ENCODE peak calls at places on chromosomes 7 and 10, in seven cellular contexts. E is AG10803, J is suprapubic skin, H is fibroblast of mammary gland, V is psoas muscle, Y is heart right ventricle, W is H1. D is an unnamed sample.

GRCh38 chr10:49600781-49601400 is 9.2 kb upstream of the SLC18A3 start:
- DNase-seq in E (peak), J (no peak), H (no peak), V (no peak), Y (no peak), W (no peak), D (no peak)

GRCh38 chr7:1813394-1814088 is 143.5 kb downstream of the ELFN1 start:
- DNase-seq in E (no peak), J (no peak), H (no peak), V (no peak), Y (no peak), W (no peak), D (no peak)

GRCh38 chr7:28879105-28879504 is 79.0 kb downstream of the TRIL start:
- DNase-seq in E (no peak), J (no peak), H (no peak), V (no peak), Y (no peak), W (no peak), D (no peak)

GRCh38 chr10:110641256-110641655 is 2.9 kb upstream of the RBM20 start:
- DNase-seq in E (no peak), J (no peak), H (peak), V (peak), Y (peak), W (no peak), D (no peak)

GRCh38 chr7:78073470-78074382 is 275.2 kb downstream of the PHTF2 start:
- DNase-seq in E (no peak), J (no peak), H (no peak), V (no peak), Y (no peak), W (no peak), D (no peak)

GRCh38 chr7:38105874-38106483 is 72.1 kb upstream of the STARD3NL start:
- DNase-seq in E (peak), J (no peak), H (peak), V (no peak), Y (no peak), W (no peak), D (peak)

GRCh38 chr7:50341709-50342108 is 37.2 kb downstream of the IKZF1 start:
- DNase-seq in E (no peak), J (no peak), H (no peak), V (no peak), Y (no peak), W (no peak), D (no peak)

GRCh38 chr7:95476072-95476845 is 9.5 kb upstream of the ASB4 start:
- DNase-seq in E (no peak), J (no peak), H (no peak), V (no peak), Y (no peak), W (no peak), D (no peak)

GRCh38 chr7:99219185-99219767 is 11.4 kb upstream of the KPNA7 start:
- DNase-seq in E (no peak), J (no peak), H (no peak), V (no peak), Y (no peak), W (no peak), D (no peak)

GRCh38 chr7:128037880-128038619 is 6.8 kb upstream of the LRRC4 start:
- DNase-seq in E (no peak), J (no peak), H (no peak), V (no peak), Y (no peak), W (no peak), D (no peak)

GRCh38 chr7:116988363-116988989 is 35.2 kb downstream of the ST7 start:
- DNase-seq in E (no peak), J (no peak), H (peak), V (no peak), Y (no peak), W (no peak), D (peak)

GRCh38 chr7:69419928-69420327 is 178.3 kb upstream of the AUTS2 start:
- DNase-seq in E (peak), J (no peak), H (peak), V (no peak), Y (no peak), W (no peak), D (no peak)

GRCh38 chr10:96118604-96119450 is 11.3 kb upstream of the ZNF518A start:
- DNase-seq in E (no peak), J (peak), H (no peak), V (no peak), Y (no peak), W (no peak), D (peak)

GRCh38 chr10:114623661-114624294 is 34.3 kb downstream of the ABLIM1 start:
- DNase-seq in E (peak), J (no peak), H (peak), V (no peak), Y (no peak), W (no peak), D (peak)

GRCh38 chr7:142451817-142452216 is 194.0 kb upstream of the PRSS58 start:
- DNase-seq in E (no peak), J (no peak), H (no peak), V (no peak), Y (no peak), W (no peak), D (no peak)

GRCh38 chr7:112938895-112939588 is 147.6 kb downstream of the GPR85 start:
- DNase-seq in E (peak), J (no peak), H (peak), V (peak), Y (no peak), W (peak), D (peak)

GRCh38 chr10:110498087-110498981 is 627 bp downstream of the DUSP5 start:
- DNase-seq in E (peak), J (peak), H (peak), V (peak), Y (peak), W (peak), D (peak)

GRCh38 chr10:8498881-8499280 is 444.4 kb downstream of the GATA3 start:
- DNase-seq in E (no peak), J (no peak), H (no peak), V (no peak), Y (no peak), W (no peak), D (no peak)

GRCh38 chr7:130294314-130294713 is 1.4 kb downstream of the CPA4 start:
- DNase-seq in E (peak), J (no peak), H (peak), V (no peak), Y (no peak), W (no peak), D (peak)

GRCh38 chr10:100568937-100569336 is 33.2 kb downstream of the HIF1AN start:
- DNase-seq in E (no peak), J (no peak), H (no peak), V (no peak), Y (no peak), W (no peak), D (no peak)

GRCh38 chr10:69496352-69497234 is 45.3 kb downstream of the TSPAN15 start:
- DNase-seq in E (no peak), J (peak), H (no peak), V (peak), Y (no peak), W (no peak), D (no peak)

GRCh38 chr7:47231627-47232026 is 350.3 kb downstream of the TNS3 start:
- DNase-seq in E (no peak), J (no peak), H (no peak), V (no peak), Y (no peak), W (no peak), D (no peak)

GRCh38 chr10:133095586-133095985 is 7.9 kb downstream of the ADGRA1 start:
- DNase-seq in E (no peak), J (no peak), H (no peak), V (no peak), Y (no peak), W (no peak), D (no peak)

GRCh38 chr10:44862006-44862751 is 49.0 kb upstream of the TMEM72 start:
- DNase-seq in E (no peak), J (no peak), H (no peak), V (no peak), Y (no peak), W (peak), D (no peak)

GRCh38 chr10:128187788-128188185 is 61.6 kb upstream of the MKI67 start:
- DNase-seq in E (no peak), J (no peak), H (no peak), V (no peak), Y (no peak), W (no peak), D (peak)

GRCh38 chr7:151671514-151671913 is 151.8 kb upstream of the RHEB start:
- DNase-seq in E (no peak), J (no peak), H (no peak), V (no peak), Y (no peak), W (no peak), D (no peak)

GRCh38 chr10:60384708-60385398 is 4.8 kb downstream of the ANK3 start:
- DNase-seq in E (peak), J (no peak), H (peak), V (no peak), Y (no peak), W (no peak), D (peak)

GRCh38 chr10:68348265-68348741 is 15.6 kb upstream of the PBLD start:
- DNase-seq in E (peak), J (no peak), H (peak), V (no peak), Y (no peak), W (no peak), D (peak)

GRCh38 chr7:31814187-31814586 is 127.2 kb downstream of the PPP1R17 start:
- DNase-seq in E (no peak), J (no peak), H (peak), V (no peak), Y (no peak), W (no peak), D (no peak)

GRCh38 chr7:156019776-156020565 is 207.7 kb upstream of the SHH start:
- DNase-seq in E (no peak), J (no peak), H (no peak), V (no peak), Y (no peak), W (peak), D (no peak)

GRCh38 chr7:30594540-30595460 is at the start of gene GARS1:
- DNase-seq in E (peak), J (peak), H (peak), V (peak), Y (peak), W (peak), D (peak)

GRCh38 chr7:18889436-18889835 is 228.0 kb downstream of the TWIST1 start:
- DNase-seq in E (no peak), J (no peak), H (no peak), V (no peak), Y (no peak), W (no peak), D (no peak)

GRCh38 chr10:86111902-86112301 is 254.7 kb downstream of the GRID1 start:
- DNase-seq in E (no peak), J (peak), H (no peak), V (no peak), Y (no peak), W (no peak), D (no peak)

GRCh38 chr10:79196470-79197461 is 128.0 kb downstream of the ZMIZ1 start:
- DNase-seq in E (no peak), J (peak), H (peak), V (peak), Y (peak), W (peak), D (peak)

GRCh38 chr10:99913831-99914235 is 95.9 kb downstream of the DNMBP start:
- DNase-seq in E (no peak), J (no peak), H (no peak), V (no peak), Y (no peak), W (peak), D (no peak)

GRCh38 chr7:122064971-122065370 is 79.1 kb downstream of the AASS start:
- DNase-seq in E (no peak), J (no peak), H (no peak), V (no peak), Y (no peak), W (no peak), D (no peak)

GRCh38 chr7:96901822-96902412 is 103.4 kb upstream of the DLX6 start:
- DNase-seq in E (no peak), J (no peak), H (no peak), V (no peak), Y (no peak), W (no peak), D (no peak)

GRCh38 chr7:50953820-50954219 is 171.1 kb upstream of the GRB10 start:
- DNase-seq in E (no peak), J (no peak), H (peak), V (no peak), Y (no peak), W (no peak), D (peak)

GRCh38 chr10:11639861-11640764 is 28.7 kb upstream of the USP6NL start:
- DNase-seq in E (no peak), J (no peak), H (no peak), V (no peak), Y (no peak), W (no peak), D (peak)

GRCh38 chr10:118218562-118218961 is 123.6 kb downstream of the FAM204A start:
- DNase-seq in E (peak), J (no peak), H (no peak), V (no peak), Y (no peak), W (no peak), D (no peak)
- H3K4me3 ChIP-seq in E (no peak), J (no peak), H (no peak), V (no peak), Y (no peak), W (no peak), D (no peak)

GRCh38 chr7:132935608-132936007 is 146.3 kb downstream of the CHCHD3 start:
- DNase-seq in E (no peak), J (no peak), H (no peak), V (no peak), Y (no peak), W (no peak), D (no peak)

GRCh38 chr7:132934017-132934416 is 147.9 kb downstream of the CHCHD3 start:
- DNase-seq in E (no peak), J (no peak), H (no peak), V (no peak), Y (no peak), W (no peak), D (no peak)

GRCh38 chr7:132932321-132933075 is 149.4 kb downstream of the CHCHD3 start:
- DNase-seq in E (no peak), J (no peak), H (peak), V (no peak), Y (no peak), W (no peak), D (no peak)

GRCh38 chr7:132933076-132933466 is 148.8 kb downstream of the CHCHD3 start:
- DNase-seq in E (peak), J (no peak), H (peak), V (no peak), Y (no peak), W (no peak), D (peak)

GRCh38 chr7:132930881-132931280 is 151.0 kb downstream of the CHCHD3 start:
- DNase-seq in E (no peak), J (no peak), H (peak), V (no peak), Y (no peak), W (no peak), D (no peak)
- TF ChIP-seq CTCF in E (no peak), J (no peak), H (peak), V (peak), Y (peak), W (no peak), D (peak)

GRCh38 chr10:52312999-52313349 is 1.1 kb upstream of the DKK1 start:
- DNase-seq in E (peak), J (no peak), H (peak), V (no peak), Y (no peak), W (no peak), D (peak)
- H3K4me3 ChIP-seq in E (peak), J (peak), H (peak), V (peak), Y (peak), W (peak), D (peak)

GRCh38 chr7:3089493-3089892 is 45.8 kb upstream of the CARD11 start:
- DNase-seq in E (no peak), J (no peak), H (peak), V (no peak), Y (no peak), W (peak), D (no peak)
- TF ChIP-seq CTCF in E (no peak), J (peak), H (peak), V (no peak), Y (peak), W (peak), D (peak)

GRCh38 chr7:148558914-148559313 is 31.7 kb upstream of the C7orf33 start:
- DNase-seq in E (no peak), J (no peak), H (no peak), V (no peak), Y (no peak), W (no peak), D (no peak)

GRCh38 chr7:148567524-148567923 is 23.0 kb upstream of the C7orf33 start:
- DNase-seq in E (no peak), J (no peak), H (no peak), V (no peak), Y (no peak), W (no peak), D (no peak)

GRCh38 chr7:148566736-148567135 is 23.8 kb upstream of the C7orf33 start:
- DNase-seq in E (no peak), J (no peak), H (no peak), V (no peak), Y (no peak), W (no peak), D (no peak)

GRCh38 chr7:148561099-148561498 is 29.5 kb upstream of the C7orf33 start:
- DNase-seq in E (no peak), J (no peak), H (no peak), V (no peak), Y (no peak), W (no peak), D (no peak)

GRCh38 chr7:148563583-148564274 is 26.8 kb upstream of the C7orf33 start:
- DNase-seq in E (no peak), J (no peak), H (no peak), V (no peak), Y (no peak), W (no peak), D (no peak)
- H3K4me3 ChIP-seq in E (no peak), J (no peak), H (no peak), V (no peak), Y (peak), W (no peak), D (no peak)

DNA sequence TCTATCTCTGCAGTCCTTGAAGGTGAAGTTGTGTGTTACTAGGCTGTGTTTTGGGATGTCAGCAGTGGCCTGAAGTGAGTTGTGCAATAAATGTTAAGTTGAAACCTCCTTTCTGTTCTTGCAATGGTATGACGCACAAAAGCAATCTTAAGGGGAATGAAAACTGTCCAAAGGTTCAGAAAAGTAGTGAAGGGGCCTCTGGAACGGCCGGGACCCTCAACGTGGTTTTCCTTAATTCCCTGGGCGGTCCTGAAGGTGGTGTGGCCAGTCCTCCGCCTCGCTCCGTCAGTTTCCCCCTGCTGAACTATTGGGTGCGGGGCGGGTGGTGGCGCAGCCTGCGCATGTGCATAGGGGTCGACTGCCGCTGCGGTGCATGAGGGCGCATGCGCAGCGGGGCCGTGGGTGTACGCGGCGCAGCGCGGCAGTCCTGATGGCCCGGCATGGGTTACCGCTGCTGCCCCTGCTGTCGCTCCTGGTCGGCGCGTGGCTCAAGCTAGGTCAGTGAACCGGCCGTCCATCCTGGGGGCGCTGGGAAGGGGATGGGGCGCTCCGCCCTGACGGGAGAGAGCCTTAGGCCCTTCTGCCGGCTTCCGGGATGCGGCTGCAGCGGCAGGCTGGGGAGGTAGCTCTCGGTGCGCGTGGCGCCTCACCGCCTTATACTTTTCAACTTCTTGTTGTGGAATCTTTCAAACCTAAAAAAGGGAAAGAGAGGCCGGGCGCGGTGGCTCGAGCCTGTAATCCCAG is at the start of gene SUMF2:
- DNase-seq in E (peak), J (peak), H (peak), V (peak), Y (peak), W (peak), D (peak)
- TF ChIP-seq CTCF in E (peak), J (no peak), H (no peak), V (no peak), Y (peak), W (no peak), D (no peak)